ENCODE peak calls at places on chromosomes 5 and 9, in seven cellular contexts. One of them, this sample, is unnamed.

GRCh38 chr5:154368041-154368800 is 77.6 kb upstream of the SAP30L start:
- DNase-seq in caudate nucleus: no peak
- DNase-seq in neural progenitor cell: peak
- DNase-seq in substantia nigra: no peak
- DNase-seq in GM12878: no peak
- DNase-seq in upper lobe of left lung: no peak
- DNase-seq in aorta: no peak
- DNase-seq in this sample: peak

GRCh38 chr9:21611896-21612295 is 129.8 kb upstream of the IFNE start:
- DNase-seq in caudate nucleus: no peak
- DNase-seq in neural progenitor cell: no peak
- DNase-seq in substantia nigra: no peak
- DNase-seq in GM12878: no peak
- DNase-seq in upper lobe of left lung: no peak
- DNase-seq in aorta: no peak
- DNase-seq in this sample: no peak

GRCh38 chr5:76715734-76716455 is at the start of gene F2R:
- DNase-seq in caudate nucleus: no peak
- DNase-seq in neural progenitor cell: peak
- DNase-seq in substantia nigra: no peak
- DNase-seq in GM12878: no peak
- DNase-seq in upper lobe of left lung: peak
- DNase-seq in aorta: peak
- DNase-seq in this sample: peak

GRCh38 chr9:5625916-5626315 is 3.0 kb upstream of the RIC1 start:
- DNase-seq in caudate nucleus: no peak
- DNase-seq in neural progenitor cell: no peak
- DNase-seq in substantia nigra: no peak
- DNase-seq in GM12878: no peak
- DNase-seq in upper lobe of left lung: no peak
- DNase-seq in aorta: no peak
- DNase-seq in this sample: no peak

GRCh38 chr9:20775683-20776082 is 91.6 kb downstream of the FOCAD start:
- DNase-seq in caudate nucleus: no peak
- DNase-seq in neural progenitor cell: no peak
- DNase-seq in substantia nigra: no peak
- DNase-seq in GM12878: no peak
- DNase-seq in upper lobe of left lung: no peak
- DNase-seq in aorta: no peak
- DNase-seq in this sample: no peak

GRCh38 chr9:81313877-81314276 is 375.5 kb downstream of the TLE1 start:
- DNase-seq in caudate nucleus: no peak
- DNase-seq in neural progenitor cell: no peak
- DNase-seq in substantia nigra: no peak
- DNase-seq in GM12878: no peak
- DNase-seq in upper lobe of left lung: no peak
- DNase-seq in aorta: no peak
- DNase-seq in this sample: no peak

GRCh38 chr5:123748239-123748638 is 236.3 kb downstream of the CSNK1G3 start:
- DNase-seq in caudate nucleus: no peak
- DNase-seq in neural progenitor cell: no peak
- DNase-seq in substantia nigra: no peak
- DNase-seq in GM12878: no peak
- DNase-seq in upper lobe of left lung: no peak
- DNase-seq in aorta: no peak
- DNase-seq in this sample: no peak

GRCh38 chr5:145587308-145588071 is 247.7 kb downstream of the PRELID2 start:
- DNase-seq in caudate nucleus: no peak
- DNase-seq in neural progenitor cell: no peak
- DNase-seq in substantia nigra: no peak
- DNase-seq in GM12878: no peak
- DNase-seq in upper lobe of left lung: no peak
- DNase-seq in aorta: no peak
- DNase-seq in this sample: no peak

GRCh38 chr9:136058801-136059302 is 36.2 kb downstream of the NACC2 start:
- DNase-seq in caudate nucleus: no peak
- DNase-seq in neural progenitor cell: no peak
- DNase-seq in substantia nigra: no peak
- DNase-seq in GM12878: no peak
- DNase-seq in upper lobe of left lung: no peak
- DNase-seq in aorta: peak
- DNase-seq in this sample: peak

GRCh38 chr9:127835930-127836586 is 18.4 kb downstream of the ENG start:
- DNase-seq in caudate nucleus: no peak
- DNase-seq in neural progenitor cell: no peak
- DNase-seq in substantia nigra: no peak
- DNase-seq in GM12878: no peak
- DNase-seq in upper lobe of left lung: peak
- DNase-seq in aorta: peak
- DNase-seq in this sample: no peak

GRCh38 chr5:1412163-1412562 is 33.1 kb downstream of the SLC6A3 start:
- DNase-seq in caudate nucleus: no peak
- DNase-seq in neural progenitor cell: no peak
- DNase-seq in substantia nigra: no peak
- DNase-seq in GM12878: no peak
- DNase-seq in upper lobe of left lung: no peak
- DNase-seq in aorta: peak
- DNase-seq in this sample: no peak

GRCh38 chr9:120395374-120395773 is 184.6 kb downstream of the CDK5RAP2 start:
- DNase-seq in caudate nucleus: no peak
- DNase-seq in neural progenitor cell: no peak
- DNase-seq in substantia nigra: no peak
- DNase-seq in GM12878: no peak
- DNase-seq in upper lobe of left lung: no peak
- DNase-seq in aorta: no peak
- DNase-seq in this sample: no peak
- H3K27ac ChIP-seq in caudate nucleus: no peak
- H3K27ac ChIP-seq in neural progenitor cell: no peak
- H3K27ac ChIP-seq in substantia nigra: no peak
- H3K27ac ChIP-seq in GM12878: no peak
- H3K27ac ChIP-seq in upper lobe of left lung: no peak
- H3K27ac ChIP-seq in aorta: no peak
- H3K27ac ChIP-seq in this sample: no peak

DNA sequence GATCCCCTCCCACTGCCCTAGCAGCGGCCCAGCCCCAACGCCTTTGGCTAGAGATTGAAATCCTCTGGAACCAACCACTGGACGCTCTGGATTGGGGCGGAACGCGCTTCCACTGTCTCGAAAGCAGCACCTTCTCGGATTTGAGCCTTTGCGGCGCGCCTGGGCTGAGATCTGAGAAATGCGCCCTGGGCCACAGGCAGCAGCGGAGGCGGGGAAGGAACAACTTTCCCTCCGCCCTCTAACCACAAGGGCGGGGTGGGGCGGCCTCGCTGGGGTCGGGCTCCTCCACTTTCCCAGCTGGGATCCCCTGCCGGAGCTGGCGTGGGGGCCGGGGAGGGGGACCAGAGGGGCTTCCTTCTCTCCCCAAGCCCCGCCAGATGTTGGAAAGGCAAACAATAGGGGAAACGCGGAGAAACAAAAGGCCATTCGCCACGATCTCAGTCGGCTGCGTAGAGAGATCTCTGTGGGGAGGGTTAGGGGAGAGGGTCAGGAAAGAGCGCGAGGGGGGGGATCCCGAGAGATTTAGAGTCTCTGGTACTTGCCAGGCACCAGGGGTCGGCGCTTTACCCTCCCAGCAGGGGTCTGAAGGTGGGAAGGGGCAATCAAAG is 1.2 kb downstream of the MOB3B start:
- DNase-seq in caudate nucleus: peak
- DNase-seq in neural progenitor cell: peak
- DNase-seq in substantia nigra: peak
- DNase-seq in GM12878: no peak
- DNase-seq in upper lobe of left lung: peak
- DNase-seq in aorta: peak
- DNase-seq in this sample: peak
- H3K27ac ChIP-seq in caudate nucleus: peak
- H3K27ac ChIP-seq in neural progenitor cell: peak
- H3K27ac ChIP-seq in substantia nigra: peak
- H3K27ac ChIP-seq in GM12878: peak
- H3K27ac ChIP-seq in upper lobe of left lung: peak
- H3K27ac ChIP-seq in aorta: peak
- H3K27ac ChIP-seq in this sample: peak

GRCh38 chr9:115671911-115672310 is 481.7 kb upstream of the PAPPA start:
- DNase-seq in caudate nucleus: no peak
- DNase-seq in neural progenitor cell: no peak
- DNase-seq in substantia nigra: no peak
- DNase-seq in GM12878: no peak
- DNase-seq in upper lobe of left lung: no peak
- DNase-seq in aorta: no peak
- DNase-seq in this sample: no peak

GRCh38 chr9:115672477-115673316 is 480.9 kb upstream of the PAPPA start:
- DNase-seq in caudate nucleus: no peak
- DNase-seq in neural progenitor cell: no peak
- DNase-seq in substantia nigra: no peak
- DNase-seq in GM12878: no peak
- DNase-seq in upper lobe of left lung: no peak
- DNase-seq in aorta: no peak
- DNase-seq in this sample: no peak

GRCh38 chr9:115673599-115673998 is 480.0 kb upstream of the PAPPA start:
- DNase-seq in caudate nucleus: no peak
- DNase-seq in neural progenitor cell: no peak
- DNase-seq in substantia nigra: no peak
- DNase-seq in GM12878: no peak
- DNase-seq in upper lobe of left lung: no peak
- DNase-seq in aorta: no peak
- DNase-seq in this sample: peak

GRCh38 chr9:115675834-115676233 is 477.8 kb upstream of the PAPPA start:
- DNase-seq in caudate nucleus: no peak
- DNase-seq in neural progenitor cell: no peak
- DNase-seq in substantia nigra: no peak
- DNase-seq in GM12878: no peak
- DNase-seq in upper lobe of left lung: no peak
- DNase-seq in aorta: no peak
- DNase-seq in this sample: no peak

GRCh38 chr9:115674091-115674490 is 479.5 kb upstream of the PAPPA start:
- DNase-seq in caudate nucleus: no peak
- DNase-seq in neural progenitor cell: no peak
- DNase-seq in substantia nigra: no peak
- DNase-seq in GM12878: no peak
- DNase-seq in upper lobe of left lung: no peak
- DNase-seq in aorta: no peak
- DNase-seq in this sample: no peak
- H3K27ac ChIP-seq in caudate nucleus: no peak
- H3K27ac ChIP-seq in neural progenitor cell: no peak
- H3K27ac ChIP-seq in substantia nigra: no peak
- H3K27ac ChIP-seq in GM12878: no peak
- H3K27ac ChIP-seq in upper lobe of left lung: no peak
- H3K27ac ChIP-seq in aorta: peak
- H3K27ac ChIP-seq in this sample: peak

GRCh38 chr5:147445951-147446350 is 63.9 kb downstream of the DPYSL3 start:
- DNase-seq in caudate nucleus: no peak
- DNase-seq in neural progenitor cell: peak
- DNase-seq in substantia nigra: no peak
- DNase-seq in GM12878: no peak
- DNase-seq in upper lobe of left lung: no peak
- DNase-seq in aorta: no peak
- DNase-seq in this sample: no peak
- H3K27ac ChIP-seq in caudate nucleus: no peak
- H3K27ac ChIP-seq in neural progenitor cell: peak
- H3K27ac ChIP-seq in substantia nigra: no peak
- H3K27ac ChIP-seq in GM12878: no peak
- H3K27ac ChIP-seq in upper lobe of left lung: peak
- H3K27ac ChIP-seq in aorta: peak
- H3K27ac ChIP-seq in this sample: peak